ENCODE peak calls at places on chromosomes 11 and 22, in four cellular contexts. D, G, T and S are unnamed samples.

GRCh38 chr22:37701121-37701786 is 4.4 kb downstream of the TRIOBP start:
- DNase-seq in T (no peak), G (no peak), D (no peak), S (no peak)

GRCh38 chr22:41943661-41944209 is 3.2 kb downstream of the CENPM start:
- DNase-seq in T (no peak), G (no peak), D (no peak), S (no peak)

GRCh38 chr11:130609121-130610035 is 160.9 kb downstream of the ADAMTS15 start:
- DNase-seq in T (no peak), D (peak), G (no peak), S (no peak)

GRCh38 chr11:17521106-17521900 is 22.9 kb downstream of the USH1C start:
- DNase-seq in D (no peak), T (no peak), G (no peak), S (no peak)

GRCh38 chr22:32617271-32617670 is 142.7 kb downstream of the FBXO7 start:
- DNase-seq in G (no peak), T (no peak), D (no peak), S (no peak)

GRCh38 chr11:96173424-96173823 is 169.6 kb downstream of the MAML2 start:
- DNase-seq in T (no peak), G (no peak), D (no peak), S (no peak)

GRCh38 chr22:35987487-35987886 is 41.1 kb downstream of the RBFOX2 start:
- DNase-seq in D (no peak), G (peak), T (no peak), S (no peak)

GRCh38 chr22:21445437-21446127 is 21.6 kb upstream of the TMEM191C start:
- DNase-seq in G (no peak), D (no peak), T (no peak), S (no peak)

GRCh38 chr22:44930711-44931035 is 79.1 kb downstream of the PHF21B start:
- DNase-seq in D (no peak), T (no peak), G (no peak), S (no peak)

GRCh38 chr11:100821198-100821597 is 134.1 kb downstream of the ARHGAP42 start:
- DNase-seq in D (no peak), T (no peak), G (no peak), S (no peak)

GRCh38 chr11:123546515-123546914 is 107.9 kb downstream of the SCN3B start:
- DNase-seq in T (no peak), D (no peak), G (no peak), S (no peak)

GRCh38 chr11:70580036-70580805 is 181.9 kb downstream of the CTTN start:
- DNase-seq in G (no peak), T (no peak), D (no peak), S (no peak)

GRCh38 chr11:130216591-130217132 is 57.1 kb downstream of the ST14 start:
- DNase-seq in T (no peak), G (no peak), D (no peak), S (no peak)

GRCh38 chr22:33922268-33922667 is 2.0 kb upstream of the LARGE1 start:
- DNase-seq in T (no peak), G (peak), D (no peak), S (peak)

GRCh38 chr11:76808158-76808557 is 25.0 kb downstream of the TSKU start:
- DNase-seq in G (no peak), T (no peak), D (no peak), S (no peak)

GRCh38 chr11:58658553-58659080 is 36.2 kb downstream of the CNTF start:
- DNase-seq in D (no peak), G (no peak), T (no peak), S (no peak)

GRCh38 chr22:46370584-46371373 is 35.3 kb downstream of the TRMU start:
- DNase-seq in D (no peak), G (peak), T (no peak), S (no peak)

GRCh38 chr11:93972790-93973189 is 48.4 kb upstream of the HEPHL1 start:
- DNase-seq in T (no peak), G (no peak), D (no peak), S (no peak)

GRCh38 chr22:49965291-49966040 is 4.9 kb downstream of the PIM3 start:
- DNase-seq in D (no peak), T (no peak), G (no peak), S (no peak)

GRCh38 chr11:8381871-8382396 is 118.3 kb upstream of the LMO1 start:
- DNase-seq in G (no peak), T (no peak), D (no peak), S (no peak)

GRCh38 chr11:8383227-8383626 is 119.5 kb upstream of the LMO1 start:
- DNase-seq in D (no peak), T (no peak), G (no peak), S (no peak)

GRCh38 chr11:8383627-8384026 is 119.9 kb upstream of the LMO1 start:
- DNase-seq in T (no peak), D (no peak), G (no peak), S (no peak)

GRCh38 chr11:8381343-8381742 is 117.7 kb upstream of the LMO1 start:
- DNase-seq in D (no peak), G (no peak), T (no peak), S (no peak)

GRCh38 chr11:8382436-8383053 is 118.9 kb upstream of the LMO1 start:
- DNase-seq in G (no peak), T (no peak), D (no peak), S (no peak)
- TF ChIP-seq FOXK2 in G (no peak), T (no peak), D (no peak), S (no peak)

DNA sequence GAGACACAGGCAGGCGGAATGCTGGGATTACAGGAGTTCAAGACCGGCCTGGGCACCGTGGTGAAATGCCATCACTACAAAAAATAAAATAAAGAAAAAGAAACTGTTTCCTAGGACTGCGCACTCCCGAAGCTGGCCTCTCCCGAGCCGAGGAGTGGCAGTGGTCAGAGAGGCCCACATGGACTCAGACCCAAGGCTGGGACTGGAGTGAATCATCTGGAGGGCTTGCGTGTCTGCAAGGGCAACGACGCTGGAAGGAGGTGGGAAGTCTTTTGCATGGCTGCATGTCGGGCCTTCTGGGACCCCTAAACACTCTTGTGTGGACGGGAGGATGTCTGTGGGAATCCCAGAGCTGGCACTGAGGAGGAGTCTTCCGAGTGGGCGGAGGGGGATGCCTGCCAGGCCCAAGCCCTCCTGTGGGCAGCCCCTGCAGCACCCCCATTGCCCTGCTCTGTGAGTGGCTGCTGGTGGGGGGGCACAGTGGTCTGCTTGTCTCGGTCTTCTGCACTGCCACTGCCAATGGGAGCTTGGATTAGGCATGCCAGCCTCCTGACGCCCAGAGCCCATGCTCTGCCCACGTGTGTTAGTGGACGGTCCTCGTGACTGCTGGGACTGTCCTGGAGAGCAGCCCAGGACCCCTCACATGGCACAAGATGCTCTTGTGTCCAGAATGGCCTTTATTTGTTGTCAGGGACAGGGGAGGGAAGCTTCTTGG is 1.8 kb upstream of the AP2A2 start:
- DNase-seq in T (no peak), G (no peak), D (no peak), S (no peak)
- TF ChIP-seq FOXK2 in T (no peak), G (no peak), D (no peak), S (no peak)

DNA sequence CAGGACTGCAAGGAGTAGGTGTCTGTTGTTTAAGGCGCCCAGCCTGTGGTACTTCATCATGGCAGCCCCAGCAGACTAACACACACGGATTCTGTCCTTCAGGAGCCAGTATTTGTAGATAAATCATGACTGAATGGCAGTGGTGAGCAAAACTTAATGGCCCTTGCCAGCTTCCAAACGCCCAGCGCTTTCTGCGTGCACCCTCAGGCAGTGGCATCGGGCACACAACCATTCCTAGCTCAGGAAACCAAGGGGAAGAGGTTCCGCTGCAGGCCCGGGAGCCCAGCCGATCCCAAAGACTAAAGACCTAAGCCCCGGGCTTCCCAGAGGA is 80.1 kb upstream of the SEPTIN5 start:
- DNase-seq in D (no peak), T (no peak), G (no peak), S (no peak)
- TF ChIP-seq FOXK2 in D (no peak), T (no peak), G (no peak), S (no peak)

GRCh38 chr11:126361400-126361799 is 5.9 kb downstream of the ST3GAL4 start:
- DNase-seq in G (no peak), T (no peak), D (no peak), S (no peak)
- TF ChIP-seq FOXK2 in G (no peak), T (no peak), D (no peak), S (no peak)

DNA sequence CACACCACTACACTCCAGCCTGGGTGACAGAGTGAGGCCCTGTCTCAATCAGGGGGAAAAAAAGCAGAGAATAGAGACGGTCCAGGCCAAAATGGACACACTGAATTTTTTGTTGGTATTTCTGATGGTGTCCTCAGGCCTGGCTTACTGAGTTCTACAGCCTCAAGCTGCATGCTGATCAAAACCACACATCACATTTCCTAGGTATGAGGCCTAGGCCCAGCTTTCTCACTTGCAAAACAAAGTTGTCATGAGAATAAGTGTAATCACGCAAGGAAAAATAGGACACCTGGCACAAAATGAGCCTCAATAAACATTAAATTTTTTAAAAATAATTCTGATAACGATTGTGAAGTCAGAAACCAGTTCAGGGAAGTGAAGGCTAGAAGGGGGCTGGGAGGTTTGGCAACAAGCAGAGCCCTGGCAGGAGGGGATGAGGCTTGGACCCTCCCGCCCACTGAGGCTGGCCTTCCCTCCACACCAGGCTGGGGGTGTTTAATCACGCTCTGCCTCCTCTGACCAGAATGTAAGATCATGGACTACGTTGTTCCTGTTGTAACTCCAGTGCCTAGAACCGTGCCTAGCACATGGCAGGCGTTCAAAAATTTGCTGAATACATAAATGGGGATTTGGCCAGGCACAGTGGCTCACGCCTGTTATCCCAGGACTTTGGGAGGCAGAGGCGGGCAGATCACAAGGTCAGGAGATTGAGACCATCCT is 18.1 kb downstream of the PACSIN2 start:
- DNase-seq in D (no peak), G (no peak), T (no peak), S (no peak)
- TF ChIP-seq FOXK2 in D (no peak), G (no peak), T (no peak), S (no peak)

GRCh38 chr11:48101958-48102357 is 114.7 kb upstream of the OR4B1 start:
- DNase-seq in G (peak), T (no peak), D (no peak), S (no peak)
- TF ChIP-seq FOXK2 in G (no peak), T (no peak), D (no peak), S (no peak)

GRCh38 chr11:44680982-44681597 is 45.7 kb upstream of the TSPAN18 start:
- DNase-seq in D (no peak), T (no peak), G (no peak), S (no peak)
- TF ChIP-seq FOXK2 in D (no peak), T (no peak), G (no peak), S (no peak)

DNA sequence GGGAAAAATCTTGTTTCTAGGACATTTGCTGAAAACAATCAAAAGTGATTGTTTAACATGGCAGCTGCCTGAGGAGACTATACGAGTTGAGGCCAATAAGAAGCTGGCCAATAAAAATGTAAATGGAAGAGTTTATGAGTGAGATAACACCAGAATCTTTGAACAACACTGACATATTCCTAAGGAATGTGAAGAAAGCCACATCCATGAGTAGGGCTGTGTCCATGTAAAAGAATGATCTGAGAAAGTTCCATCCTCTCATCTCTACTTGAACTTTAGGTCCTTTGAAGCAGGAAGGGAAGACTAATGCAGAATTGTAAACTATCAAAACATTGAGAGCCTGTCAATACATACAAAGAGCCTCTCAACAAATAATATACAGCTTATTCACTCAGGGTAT is 6.9 kb upstream of the CHORDC1 start:
- DNase-seq in D (no peak), G (no peak), T (no peak), S (no peak)
- TF ChIP-seq FOXK2 in D (no peak), G (no peak), T (no peak), S (no peak)